ENCODE peak calls at places on chromosomes 3 and 15, in four cellular contexts. W is IMR-90, I is fibroblast of lung, R is GM23248. F is an unnamed sample.

GRCh38 chr3:42031808-42032475 is 59.2 kb upstream of the TRAK1 start:
- DNase-seq in W (peak), I (peak), R (peak), F (no peak)

GRCh38 chr15:85748176-85748575 is 46.5 kb downstream of the KLHL25 start:
- DNase-seq in W (no peak), I (no peak), R (no peak), F (no peak)

GRCh38 chr3:128376516-128376915 is 90.2 kb downstream of the DNAJB8 start:
- DNase-seq in W (peak), I (no peak), R (peak), F (no peak)

GRCh38 chr3:41987627-41988026 is 25.7 kb upstream of the ULK4 start:
- DNase-seq in W (no peak), I (no peak), R (no peak), F (no peak)

GRCh38 chr15:44541282-44541958 is 4.5 kb downstream of the EIF3J start:
- DNase-seq in W (peak), I (peak), R (peak), F (peak)

GRCh38 chr15:29815000-29815704 is 7.1 kb downstream of the TJP1 start:
- DNase-seq in W (peak), I (peak), R (peak), F (peak)

GRCh38 chr3:51123531-51123930 is 261.6 kb upstream of the MANF start:
- DNase-seq in W (no peak), I (no peak), R (no peak), F (no peak)

GRCh38 chr3:192467230-192468186 is 259.8 kb downstream of the FGF12 start:
- DNase-seq in W (peak), I (peak), R (peak), F (peak)

GRCh38 chr3:193313448-193313958 is 65.0 kb downstream of the ATP13A5 start:
- DNase-seq in W (no peak), I (no peak), R (no peak), F (no peak)

GRCh38 chr3:62554264-62554799 is 181.0 kb upstream of the FEZF2 start:
- DNase-seq in W (no peak), I (no peak), R (peak), F (peak)

DNA sequence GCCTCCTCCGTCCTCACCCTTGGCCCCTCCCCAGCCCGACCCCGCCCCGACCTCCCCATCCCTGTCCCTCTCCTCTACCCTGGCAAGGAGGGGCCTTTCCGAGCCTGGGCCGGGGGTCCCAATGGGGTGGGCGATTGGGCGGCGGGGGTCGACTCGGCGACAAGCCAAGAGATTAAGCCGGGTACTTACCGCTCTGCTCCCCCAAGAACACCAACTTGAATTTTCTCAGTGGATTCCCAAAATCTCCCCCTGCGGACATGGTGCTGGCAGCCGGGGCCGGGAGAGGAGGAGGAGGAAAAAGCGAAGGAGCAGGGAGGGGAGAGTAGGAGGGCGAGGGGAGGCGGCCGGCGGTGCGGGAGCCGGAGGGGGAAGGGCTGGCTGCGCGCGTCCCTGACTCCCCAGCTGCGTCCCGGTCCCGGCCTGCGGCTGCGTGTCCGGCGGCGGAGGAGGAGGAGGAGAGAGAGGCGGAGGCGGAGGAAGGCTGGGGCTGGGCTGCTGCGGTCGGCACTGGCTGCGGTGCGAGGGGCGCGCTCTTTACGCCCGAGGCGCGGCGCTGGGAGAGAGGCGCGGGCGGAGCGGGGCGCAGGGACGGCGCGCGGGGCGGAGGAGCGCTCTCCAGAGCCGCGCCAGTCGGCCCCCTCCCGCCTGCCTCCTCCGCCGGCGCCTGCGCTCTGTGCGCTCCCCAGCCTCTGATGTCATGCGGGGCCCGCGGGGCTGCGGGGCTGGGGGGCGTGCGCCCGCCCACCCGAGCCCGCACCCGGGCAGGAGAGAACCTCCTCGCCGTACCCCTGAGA is at the start of gene RAB6B:
- DNase-seq in W (peak), I (peak), R (peak), F (no peak)
- H3K9ac ChIP-seq in W (no peak), I (peak), R (peak), F (no peak)

GRCh38 chr3:72949016-72949415 is 47.6 kb upstream of the PPP4R2 start:
- DNase-seq in W (no peak), I (no peak), R (no peak), F (no peak)

GRCh38 chr3:72944696-72945095 is 51.9 kb upstream of the PPP4R2 start:
- DNase-seq in W (no peak), I (no peak), R (no peak), F (no peak)

GRCh38 chr3:72950372-72950771 is 46.2 kb upstream of the PPP4R2 start:
- DNase-seq in W (no peak), I (no peak), R (no peak), F (no peak)

GRCh38 chr3:72950801-72951200 is 45.8 kb upstream of the PPP4R2 start:
- DNase-seq in W (no peak), I (no peak), R (no peak), F (no peak)

GRCh38 chr3:72947715-72948507 is 48.7 kb upstream of the PPP4R2 start:
- DNase-seq in W (no peak), I (no peak), R (no peak), F (no peak)
- H3K9ac ChIP-seq in W (no peak), I (no peak), R (no peak), F (no peak)

DNA sequence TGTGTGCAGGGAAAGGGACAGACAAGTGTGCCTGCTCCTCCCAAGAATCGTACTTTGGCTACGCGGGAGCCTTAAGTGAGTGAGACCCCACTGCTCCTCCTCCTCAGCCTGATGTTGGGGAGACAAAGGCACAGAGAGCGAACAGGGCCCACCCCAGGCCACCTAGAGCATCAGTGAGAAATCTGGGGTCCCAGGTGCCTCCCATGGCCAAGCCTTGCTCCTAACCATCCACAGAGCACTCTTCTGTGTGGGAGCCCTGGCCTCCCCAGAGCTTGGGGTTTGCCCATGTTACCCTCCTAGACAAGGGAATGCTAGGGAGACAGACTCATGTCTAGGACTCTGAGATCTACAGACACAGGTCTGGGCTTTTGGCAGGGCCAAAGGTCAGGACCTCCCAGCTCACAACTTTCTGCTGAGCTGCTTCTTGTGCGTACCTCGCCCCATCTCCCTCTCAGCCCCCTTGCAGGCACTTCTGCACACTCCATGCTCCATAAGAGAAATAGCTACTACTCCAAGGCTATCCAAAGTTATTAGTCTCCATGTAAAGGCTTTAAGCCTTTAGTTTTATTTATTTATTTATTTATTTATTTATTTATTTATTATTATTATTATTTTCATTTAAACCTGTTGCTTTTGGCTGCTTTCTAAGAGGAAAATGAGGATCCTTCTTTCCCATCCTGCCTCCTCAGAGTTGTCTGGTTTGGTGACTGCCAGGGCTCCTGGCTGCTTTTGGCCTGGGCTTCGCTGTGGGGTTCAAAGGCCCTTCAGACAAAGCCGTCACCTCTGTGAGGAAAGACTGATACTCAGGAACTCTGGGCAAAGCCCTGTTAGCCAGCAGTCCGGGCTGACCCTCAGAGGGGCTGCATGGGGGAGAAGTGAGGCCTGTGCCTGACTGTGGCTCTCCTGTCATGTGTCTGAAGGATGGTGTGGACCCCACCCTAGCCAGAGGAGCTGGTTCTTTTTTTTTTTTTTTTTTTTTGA is 32.8 kb upstream of the TOPBP1 start:
- DNase-seq in W (no peak), I (no peak), R (no peak), F (no peak)
- H3K9ac ChIP-seq in W (no peak), I (no peak), R (no peak), F (no peak)

GRCh38 chr3:74750901-74751300 is 136.4 kb upstream of the CNTN3 start:
- DNase-seq in W (no peak), I (no peak), R (no peak), F (no peak)
- H3K9ac ChIP-seq in W (no peak), I (no peak), R (no peak), F (no peak)

DNA sequence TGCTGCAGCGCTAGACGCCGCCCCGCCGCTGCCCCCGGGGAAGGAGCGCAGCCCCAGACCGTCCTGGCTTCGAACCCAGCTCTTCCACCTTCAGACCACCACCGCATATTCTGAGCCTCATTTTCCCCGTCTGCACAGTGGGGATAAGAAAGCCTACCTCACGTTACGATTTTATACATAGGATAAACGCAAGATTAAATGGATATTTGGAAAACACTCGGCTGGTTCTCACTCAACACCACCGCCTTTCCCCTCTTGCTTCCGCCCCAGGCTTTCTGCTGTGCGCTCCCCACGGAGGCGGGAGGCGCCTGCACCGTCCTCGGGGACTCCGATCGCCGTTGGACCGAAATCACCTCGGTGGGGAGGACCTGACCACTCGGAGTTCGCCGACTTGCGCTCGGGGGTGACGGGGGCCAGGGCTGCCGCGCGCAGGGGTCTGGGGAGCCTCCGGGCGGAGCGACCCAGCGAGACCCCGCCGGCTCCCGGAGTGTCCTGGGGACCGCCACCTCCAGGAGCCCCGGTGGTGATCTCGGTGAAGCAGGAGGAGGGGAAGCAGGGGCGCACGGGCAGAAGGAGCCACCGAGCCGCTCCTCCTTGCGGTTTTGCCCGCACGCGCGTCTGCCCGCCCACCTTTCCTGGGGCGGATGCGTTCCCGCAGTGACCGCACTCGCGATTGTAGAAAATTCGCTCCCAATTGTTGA is 4.0 kb downstream of the FBXL22 start:
- DNase-seq in W (peak), I (peak), R (peak), F (no peak)
- H3K9ac ChIP-seq in W (peak), I (peak), R (peak), F (peak)

DNA sequence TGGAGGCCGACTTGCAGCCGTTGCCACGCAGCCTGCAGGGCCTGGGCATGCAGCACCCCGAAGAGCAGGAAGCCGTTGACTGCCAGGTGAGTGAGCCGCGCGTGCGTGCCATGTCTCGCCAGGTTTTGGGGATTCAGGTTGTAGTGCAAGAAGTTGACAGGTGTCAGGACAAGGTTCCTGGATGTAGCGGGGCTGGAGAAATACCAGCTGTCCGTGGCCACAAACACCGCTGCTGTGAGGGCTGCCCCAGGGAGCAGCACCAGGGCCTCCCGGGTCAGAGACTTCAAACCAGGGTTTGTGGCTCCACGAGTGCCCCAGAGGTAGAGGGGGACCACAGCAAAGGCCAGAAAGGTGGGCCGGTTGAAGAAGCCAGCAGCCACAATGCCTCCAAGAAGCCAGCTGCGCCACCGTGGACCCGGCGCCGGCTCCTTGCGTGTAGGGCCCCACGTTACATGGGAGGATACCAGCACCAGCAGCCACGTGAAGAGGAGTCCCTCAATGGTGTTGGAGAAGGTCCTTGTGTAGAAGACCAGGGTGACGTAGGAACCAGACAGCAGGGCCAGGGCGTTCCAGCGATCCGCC is 5.6 kb upstream of the NCBP2 start:
- DNase-seq in W (no peak), I (no peak), R (no peak), F (no peak)
- H3K9ac ChIP-seq in W (no peak), I (no peak), R (no peak), F (no peak)

DNA sequence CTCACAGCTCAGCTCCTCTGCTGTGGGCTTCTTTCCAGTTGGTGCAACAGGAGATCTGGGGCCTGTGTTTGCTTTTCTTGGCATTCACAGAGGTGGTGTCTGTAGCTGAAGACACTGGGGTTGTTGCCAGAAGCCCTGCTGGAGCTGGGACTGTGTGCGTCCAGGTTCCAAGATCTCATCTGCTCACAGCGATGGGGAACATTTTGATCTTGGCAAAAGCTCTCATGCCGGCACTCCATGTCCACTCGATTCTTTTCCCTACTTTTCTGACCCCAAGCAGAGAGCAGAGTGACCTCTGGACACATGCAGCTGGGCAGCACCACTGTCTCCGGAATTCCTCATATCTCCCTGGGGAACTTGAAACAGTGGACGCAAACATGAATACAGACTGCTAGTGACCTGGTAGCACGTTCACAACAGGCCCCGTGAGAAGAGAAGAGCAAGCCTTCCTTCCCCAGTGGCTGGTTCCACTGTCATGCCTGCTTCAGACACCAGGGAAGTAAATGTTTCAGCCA is 36.1 kb upstream of the MECOM start:
- DNase-seq in W (peak), I (peak), R (no peak), F (no peak)
- H3K9ac ChIP-seq in W (no peak), I (no peak), R (no peak), F (no peak)

F was measured in PC-3.